ENCODE peak calls at places on chromosome 9, in six cellular contexts. Z is AG04449, M is HFFc6, J is glutamatergic neuron, N is stomach, U is astrocyte. O is an unnamed sample.

GRCh38 chr9:69822091-69822750 is 1.6 kb downstream of the CFAP95 start:
- DNase-seq in N (no peak), J (no peak), M (peak), Z (peak), U (peak), O (no peak)

GRCh38 chr9:109997682-109998081 is 210.3 kb downstream of the C9orf152 start:
- DNase-seq in N (no peak), U (no peak), M (no peak), Z (no peak), J (no peak), O (no peak)

GRCh38 chr9:112348257-112348992 is 15.0 kb upstream of the PTBP3 start:
- DNase-seq in J (peak), Z (no peak), N (peak), U (peak), M (peak), O (peak)

GRCh38 chr9:127181595-127182190 is 59.3 kb upstream of the ANGPTL2 start:
- DNase-seq in N (no peak), Z (no peak), M (no peak), J (peak), U (no peak), O (no peak)

GRCh38 chr9:107242073-107243063 is 40.7 kb upstream of the RAD23B start:
- DNase-seq in J (no peak), M (no peak), Z (no peak), N (no peak), U (peak), O (no peak)

GRCh38 chr9:128553695-128554094 is 1.3 kb downstream of the SPTAN1 start:
- DNase-seq in U (peak), N (no peak), M (peak), J (no peak), Z (no peak), O (no peak)

GRCh38 chr9:13568851-13569618 is 289.5 kb upstream of the MPDZ start:
- DNase-seq in Z (no peak), N (no peak), U (no peak), J (no peak), M (no peak), O (peak)

GRCh38 chr9:25814023-25814422 is 135.8 kb upstream of the TUSC1 start:
- DNase-seq in U (no peak), N (no peak), M (no peak), J (no peak), Z (no peak), O (no peak)

GRCh38 chr9:133679056-133679455 is 42.9 kb downstream of the DBH start:
- DNase-seq in J (peak), M (no peak), Z (no peak), N (no peak), U (no peak), O (no peak)

GRCh38 chr9:109230277-109230676 is 63.2 kb upstream of the FRRS1L start:
- DNase-seq in U (no peak), M (no peak), Z (no peak), J (no peak), N (no peak), O (no peak)

GRCh38 chr9:91758491-91758981 is 191.5 kb downstream of the ROR2 start:
- DNase-seq in Z (no peak), N (peak), J (peak), M (peak), U (no peak), O (peak)

GRCh38 chr9:5832093-5832542 is 799 bp downstream of the ERMP1 start:
- DNase-seq in Z (no peak), M (no peak), U (no peak), N (no peak), J (no peak), O (no peak)

GRCh38 chr9:96621619-96622018 is 2.0 kb upstream of the CDC14B start:
- DNase-seq in U (no peak), J (no peak), N (no peak), Z (no peak), M (no peak), O (no peak)

GRCh38 chr9:135216236-135216635 is 128.8 kb downstream of the OLFM1 start:
- DNase-seq in N (no peak), J (no peak), Z (no peak), U (no peak), M (no peak), O (no peak)
- TF ChIP-seq CTCF in N (no peak), J (no peak), Z (no peak), U (no peak), M (no peak), O (no peak)

GRCh38 chr9:36854751-36855150 is 179.3 kb downstream of the PAX5 start:
- DNase-seq in N (no peak), U (no peak), M (no peak), Z (no peak), J (no peak), O (no peak)

GRCh38 chr9:36858805-36859375 is 175.2 kb downstream of the PAX5 start:
- DNase-seq in Z (no peak), M (no peak), U (no peak), J (no peak), N (no peak), O (no peak)

GRCh38 chr9:36854034-36854433 is 180.0 kb downstream of the PAX5 start:
- DNase-seq in N (no peak), U (no peak), Z (no peak), J (no peak), M (no peak), O (no peak)

GRCh38 chr9:36853233-36853632 is 180.8 kb downstream of the PAX5 start:
- DNase-seq in N (no peak), J (no peak), M (no peak), Z (no peak), U (no peak), O (no peak)

DNA sequence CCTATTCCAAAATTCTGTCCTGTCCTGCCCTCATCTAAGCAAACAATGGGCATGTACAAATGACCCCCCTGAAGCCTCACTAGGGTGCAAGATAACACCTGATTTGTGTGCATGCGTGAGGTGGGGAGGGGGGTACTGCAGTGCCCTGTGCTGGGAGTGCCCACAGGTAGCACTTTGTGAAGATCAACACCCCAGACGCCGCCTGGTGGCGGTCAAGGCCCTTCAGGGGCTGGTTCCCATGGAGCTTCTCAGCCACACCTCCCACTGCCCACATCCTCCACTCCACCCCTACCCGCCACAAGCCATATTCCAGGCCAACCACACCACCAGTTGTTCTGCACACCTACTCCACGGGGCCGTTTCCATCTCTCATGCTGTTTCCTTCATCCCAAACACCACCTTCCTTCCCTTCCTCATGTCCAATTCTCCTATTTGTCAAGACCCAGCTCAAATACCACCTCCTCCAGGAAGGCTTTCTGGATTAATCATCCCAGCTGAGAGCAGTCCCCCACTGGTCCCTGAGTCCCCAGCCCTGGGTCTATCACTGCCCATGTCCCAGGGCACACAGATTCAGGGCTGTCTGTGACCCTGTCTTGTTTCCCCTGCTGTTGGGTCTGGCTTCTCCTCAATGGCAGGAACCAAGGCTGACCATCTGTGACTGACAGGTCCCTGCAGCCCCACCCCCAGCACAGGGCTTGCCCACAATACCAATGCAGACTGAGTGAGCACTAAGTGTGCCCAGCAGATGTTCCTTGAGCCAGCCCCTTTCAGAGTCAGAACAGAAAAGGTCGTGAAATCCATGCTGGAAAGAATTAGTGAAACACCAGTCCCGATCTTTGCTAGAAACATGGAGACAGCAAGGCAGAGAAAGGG is 178.4 kb downstream of the PAX5 start:
- DNase-seq in J (peak), Z (no peak), N (no peak), M (no peak), U (no peak), O (no peak)
- TF ChIP-seq CTCF in J (peak), Z (no peak), N (no peak), M (peak), U (no peak), O (peak)

GRCh38 chr9:89382026-89382986 is 64.0 kb downstream of the SECISBP2 start:
- DNase-seq in N (no peak), U (no peak), M (no peak), J (no peak), Z (no peak), O (no peak)

GRCh38 chr9:89384783-89385182 is 66.5 kb downstream of the SECISBP2 start:
- DNase-seq in M (no peak), U (no peak), N (no peak), J (no peak), Z (no peak), O (no peak)

GRCh38 chr9:89383721-89384300 is 65.5 kb downstream of the SECISBP2 start:
- DNase-seq in Z (no peak), U (no peak), J (no peak), M (no peak), N (no peak), O (no peak)

GRCh38 chr9:89381308-89381609 is 63.0 kb downstream of the SECISBP2 start:
- DNase-seq in U (no peak), M (no peak), J (no peak), N (no peak), Z (no peak), O (no peak)

DNA sequence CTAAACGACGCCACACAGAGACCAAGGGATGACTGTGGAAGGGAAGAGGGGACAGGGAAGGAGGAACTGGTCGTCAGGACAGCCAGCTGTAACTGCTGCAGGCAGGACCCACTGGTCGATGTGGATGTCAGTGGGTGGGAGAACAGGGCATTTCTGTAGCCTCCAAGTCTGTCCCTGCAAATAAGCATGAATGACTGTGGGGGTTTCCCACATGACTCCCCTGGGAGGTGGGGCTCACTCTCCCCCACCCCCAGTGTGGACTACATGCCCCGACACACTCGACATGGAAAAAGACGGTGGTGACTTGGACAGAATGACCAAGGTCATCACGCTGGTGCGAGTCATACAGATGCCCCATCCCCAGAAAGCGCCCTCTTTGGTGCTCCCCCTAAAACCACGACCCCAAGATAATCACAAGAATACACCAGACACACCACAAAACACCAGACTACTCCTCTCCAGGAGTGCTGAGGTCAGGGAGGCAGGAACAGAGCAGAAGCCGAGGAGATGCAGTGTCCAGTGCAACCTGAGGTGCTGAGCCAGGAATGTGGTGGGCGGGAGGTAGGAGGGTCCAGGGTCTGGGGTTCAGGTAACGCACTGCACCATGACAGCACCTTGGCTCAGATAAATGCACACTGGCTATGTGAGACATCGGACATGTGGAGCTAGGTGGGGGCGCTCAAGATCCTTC is 64.9 kb downstream of the SECISBP2 start:
- DNase-seq in N (no peak), Z (no peak), J (no peak), M (no peak), U (no peak), O (no peak)
- TF ChIP-seq CTCF in N (no peak), Z (no peak), J (no peak), M (no peak), U (no peak), O (no peak)

DNA sequence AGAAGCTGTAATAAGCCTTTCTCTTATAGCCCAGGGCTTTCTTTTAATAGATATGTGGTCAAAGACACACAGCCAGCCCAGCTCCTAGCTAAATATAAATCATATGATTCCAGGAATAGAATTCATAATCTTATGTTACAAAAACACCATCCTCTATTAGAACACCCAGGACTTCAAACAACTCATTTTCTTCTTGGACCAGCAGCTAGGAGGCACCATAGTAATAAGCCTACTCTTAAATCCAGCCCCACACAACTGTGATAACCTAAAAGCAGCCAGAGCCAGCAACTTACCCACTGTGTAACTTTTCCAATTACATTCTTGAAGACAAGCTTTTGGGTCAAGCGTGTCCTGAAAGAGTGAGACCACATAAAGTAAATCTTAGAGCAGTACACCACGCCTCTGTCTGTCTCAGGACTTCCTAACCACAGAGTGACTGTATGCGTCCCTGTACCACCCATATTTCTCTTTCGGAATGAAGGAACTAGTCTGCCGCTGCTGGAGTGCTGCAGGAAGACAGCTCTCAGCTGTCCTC is 223.8 kb downstream of the TLE1 start:
- DNase-seq in N (no peak), M (no peak), U (no peak), J (no peak), Z (no peak), O (no peak)
- TF ChIP-seq CTCF in N (no peak), M (peak), U (no peak), J (no peak), Z (no peak), O (no peak)